ENCODE peak calls at places on chromosomes 12 and 14, in six cellular contexts. E is A549, O is prostate gland, N is heart left ventricle, J is Peyer's patch, Q is HCT116. M is an unnamed sample.
A peak's percentile ranks its signal among the peaks of the same experiment; 100 is the strongest.

GRCh38 chr12:62250671-62251608 is 9.3 kb upstream of the USP15 start:
- DNase-seq in E (no peak), O (no peak), N (no peak), J (no peak), Q (no peak), M (no peak)

GRCh38 chr14:100802766-100803693 is 22.9 kb upstream of the MEG3 start:
- DNase-seq in E (no peak), O (no peak), N (peak; percentile 23), J (no peak), Q (no peak), M (no peak)

GRCh38 chr12:75526655-75527511 is 15.5 kb upstream of the KRR1 start:
- DNase-seq in E (peak; percentile 48), O (no peak), N (peak; percentile 28), J (peak; percentile 17), Q (peak; percentile 40), M (no peak)

GRCh38 chr14:67413806-67414769 is 2.1 kb upstream of the PLEK2 start:
- DNase-seq in E (peak; percentile 73), O (no peak), N (no peak), J (no peak), Q (peak; percentile 88), M (no peak)

GRCh38 chr12:41112903-41113302 is 75.2 kb upstream of the PDZRN4 start:
- DNase-seq in E (no peak), O (no peak), N (no peak), J (no peak), Q (no peak), M (no peak)

GRCh38 chr12:127162902-127163301 is 1104.1 kb upstream of the TMEM132C start:
- DNase-seq in E (no peak), O (no peak), N (no peak), J (peak; percentile 20), Q (no peak), M (no peak)

GRCh38 chr12:22299294-22299912 is 35.1 kb downstream of the ST8SIA1 start:
- DNase-seq in E (no peak), O (no peak), N (no peak), J (no peak), Q (no peak), M (no peak)

GRCh38 chr14:47442206-47442605 is 233.2 kb downstream of the MDGA2 start:
- DNase-seq in E (no peak), O (no peak), N (no peak), J (no peak), Q (peak; percentile 37), M (no peak)

GRCh38 chr12:6765634-6766581 is at the start of gene PTMS:
- DNase-seq in E (peak; percentile 77), O (peak; percentile 86), N (peak; percentile 94), J (peak; percentile 32), Q (peak; percentile 83), M (peak; percentile 62)

DNA sequence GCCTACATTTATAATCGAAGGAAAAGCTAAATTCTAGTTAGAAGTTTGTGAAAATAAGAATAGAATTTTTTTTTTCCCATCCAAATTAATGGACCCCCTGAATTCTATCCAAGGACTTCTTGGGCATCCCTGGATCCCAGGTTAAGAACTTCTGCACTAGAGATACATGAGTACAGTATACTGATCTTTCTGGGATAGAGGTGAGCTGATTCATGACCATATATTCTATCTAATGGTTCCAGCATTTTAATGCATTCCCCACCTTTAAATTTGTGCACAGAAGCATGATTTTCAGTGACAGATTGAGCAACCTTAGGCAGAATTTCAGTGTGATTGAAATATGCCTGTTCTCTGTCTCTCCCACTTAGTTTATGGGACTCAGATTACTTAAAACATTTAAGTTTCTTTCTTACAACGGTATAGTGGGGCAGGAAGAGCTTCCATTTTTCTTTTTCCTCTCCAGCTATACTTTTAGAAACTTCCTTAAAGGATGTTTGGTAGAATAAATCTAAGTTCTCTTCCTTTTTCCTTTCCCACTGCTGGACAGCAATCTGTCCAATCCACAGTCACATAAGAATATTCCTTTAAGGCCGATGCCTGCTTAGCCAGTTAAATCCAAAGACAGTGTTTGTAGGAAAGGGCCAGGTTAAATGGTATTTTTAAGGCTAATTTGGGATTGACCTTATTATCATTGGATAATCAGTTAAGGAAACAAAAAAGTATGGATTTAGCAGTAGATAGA is 6.7 kb downstream of the MDM2 start:
- DNase-seq in E (no peak), O (no peak), N (no peak), J (no peak), Q (no peak), M (no peak)
- TF ChIP-seq POLR2A in E (no peak), O (no peak), N (no peak), J (no peak), Q (no peak), M (no peak)

GRCh38 chr12:49627752-49628360 is 4.5 kb downstream of the PRPF40B start:
- DNase-seq in E (no peak), O (no peak), N (no peak), J (no peak), Q (peak; percentile 23), M (no peak)

GRCh38 chr12:49626836-49627235 is 3.5 kb downstream of the PRPF40B start:
- DNase-seq in E (no peak), O (no peak), N (no peak), J (no peak), Q (no peak), M (no peak)

GRCh38 chr12:49623142-49623899 is at the start of gene PRPF40B:
- DNase-seq in E (peak; percentile 95), O (peak; percentile 84), N (peak; percentile 93), J (peak; percentile 85), Q (peak; percentile 48), M (peak; percentile 66)

GRCh38 chr12:49624919-49625577 is 1.7 kb downstream of the PRPF40B start:
- DNase-seq in E (peak; percentile 31), O (no peak), N (no peak), J (no peak), Q (peak; percentile 7), M (peak; percentile 70)

DNA sequence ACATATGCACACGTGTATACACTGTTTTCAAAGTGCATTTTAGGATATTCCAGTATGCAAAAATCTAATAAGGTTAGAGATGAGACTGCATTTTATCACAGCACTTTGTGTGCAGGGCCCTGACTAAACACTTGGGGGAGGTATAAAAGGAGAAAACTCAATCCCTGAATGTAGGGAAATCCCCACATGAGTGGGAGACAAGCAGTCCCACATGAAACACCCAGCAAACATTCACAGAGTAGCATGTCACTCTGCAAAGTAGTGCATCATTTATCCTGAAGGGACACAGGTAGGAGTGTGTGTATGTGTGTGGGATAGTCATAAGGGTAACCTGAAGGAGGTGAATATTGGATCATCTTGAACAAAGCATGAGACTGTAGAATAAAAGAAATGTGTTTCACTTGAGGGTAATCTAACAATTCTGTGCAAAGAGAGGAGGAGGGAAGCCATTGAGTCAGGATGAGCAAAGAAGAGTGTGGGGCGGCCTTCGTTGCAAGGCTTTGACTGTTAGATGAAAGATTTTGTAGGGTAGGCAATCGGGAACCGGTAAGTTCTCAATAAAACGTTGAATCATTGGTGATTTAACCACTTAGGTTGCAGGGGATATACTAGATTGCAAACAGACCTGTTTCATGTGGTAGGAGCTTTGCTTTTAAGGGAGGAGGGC is 2.9 kb downstream of the PRPF40B start:
- DNase-seq in E (peak; percentile 22), O (no peak), N (no peak), J (no peak), Q (no peak), M (no peak)
- TF ChIP-seq CTCF in E (no peak), O (no peak), N (no peak), J (no peak), Q (no peak), M (no peak)

GRCh38 chr12:47818007-47818376 is 1.7 kb downstream of the HDAC7 start:
- DNase-seq in E (no peak), O (no peak), N (no peak), J (no peak), Q (no peak), M (no peak)
- H3K4me3 ChIP-seq in E (peak overlapping the region; percentile 89), O (no peak overlapping the region), N (peak overlapping the region; percentile 98), J (peak overlapping the region; percentile 80), Q (no peak overlapping the region), M (no peak overlapping the region)

DNA sequence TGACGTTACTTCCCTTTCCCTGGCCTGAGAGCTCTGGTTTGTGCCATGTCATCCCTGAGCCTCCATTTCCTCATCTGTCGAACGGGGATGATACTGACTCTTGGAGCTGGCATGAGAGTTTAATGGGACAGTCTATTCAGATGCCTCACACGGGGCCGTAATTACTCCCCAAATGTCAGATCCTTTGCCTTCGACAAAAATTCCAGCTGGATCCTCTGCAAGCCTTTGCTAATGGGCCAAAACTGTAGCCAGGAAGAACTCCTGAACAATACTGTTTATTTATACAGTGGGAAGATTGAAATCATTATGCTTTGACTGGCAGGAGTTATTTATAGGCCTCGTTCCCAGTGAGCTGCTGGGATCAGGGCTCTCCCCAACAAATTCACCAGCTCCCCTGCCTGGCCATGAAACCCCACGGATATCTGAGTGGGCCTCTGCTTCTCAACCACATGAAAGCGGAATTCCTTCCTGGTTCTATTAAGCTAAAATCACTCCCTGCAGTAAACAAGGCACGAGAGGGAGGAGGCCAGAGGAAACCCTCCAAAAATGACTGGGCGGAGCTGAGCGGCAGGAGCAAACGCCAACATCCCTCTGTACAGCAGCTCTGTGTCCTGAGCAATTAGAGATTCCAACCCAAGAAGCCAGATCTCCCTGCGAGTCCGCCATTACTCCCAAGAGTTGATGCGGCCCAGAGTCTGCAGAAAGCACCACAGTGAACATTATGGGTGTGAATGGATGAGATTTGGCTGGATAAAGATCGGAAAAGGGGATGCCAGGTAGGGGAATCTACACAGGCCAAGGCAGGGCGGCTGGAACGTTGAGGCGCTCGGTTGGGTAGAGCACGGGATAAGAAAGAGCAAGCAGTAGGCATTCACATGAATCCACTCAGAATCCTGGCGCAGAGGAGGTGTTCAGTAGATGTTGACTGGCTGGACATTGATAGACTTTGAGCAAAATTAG is 326.1 kb downstream of the BCL11B start:
- DNase-seq in E (no peak), O (no peak), N (no peak), J (no peak), Q (no peak), M (peak; percentile 88)
- TF ChIP-seq POLR2A in E (no peak), O (no peak), N (no peak), J (no peak), Q (no peak), M (no peak)

M was measured in lower leg skin.